ENCODE peak calls at places on chromosomes 5 and 9, in six cellular contexts. R is Caco-2, J is GM10248, N is NB4, C is BE2C, D is breast epithelium. X is an unnamed sample.

GRCh38 chr9:20854444-20854843 is 170.4 kb downstream of the FOCAD start:
- DNase-seq in C (no peak), J (no peak), D (no peak), N (no peak), R (no peak), X (no peak)

GRCh38 chr5:61673007-61673735 is 341.1 kb downstream of the ZSWIM6 start:
- DNase-seq in C (no peak), N (no peak), D (no peak), J (no peak), R (no peak), X (no peak)

GRCh38 chr5:125654392-125654791 is 768.8 kb upstream of the GRAMD2B start:
- DNase-seq in D (no peak), J (no peak), R (no peak), C (no peak), N (no peak), X (no peak)

GRCh38 chr5:123095694-123096120 is 6.7 kb downstream of the PRDM6 start:
- DNase-seq in C (no peak), N (no peak), J (no peak), D (no peak), R (no peak), X (no peak)

GRCh38 chr5:16935271-16936149 is 578 bp downstream of the MYO10 start:
- DNase-seq in J (peak), D (peak), R (no peak), N (peak), C (peak), X (no peak)

GRCh38 chr5:141855265-141856029 is 22.8 kb downstream of the PCDH1 start:
- DNase-seq in D (no peak), N (no peak), R (no peak), J (no peak), C (peak), X (no peak)

GRCh38 chr5:64147849-64148441 is 17.7 kb upstream of the RNF180 start:
- DNase-seq in D (peak), N (peak), J (peak), R (peak), C (peak), X (peak)

GRCh38 chr5:175797521-175798038 is 73.8 kb upstream of the CPLX2 start:
- DNase-seq in D (no peak), J (no peak), C (peak), R (peak), N (no peak), X (no peak)

GRCh38 chr5:26856238-26856637 is 182.1 kb downstream of the CDH9 start:
- DNase-seq in N (no peak), R (no peak), C (no peak), D (no peak), J (no peak), X (no peak)

GRCh38 chr5:55173696-55174101 is 722 bp upstream of the CDC20B start:
- DNase-seq in C (no peak), N (no peak), J (no peak), R (no peak), D (no peak), X (no peak)

GRCh38 chr5:55175781-55176175 is 2.8 kb upstream of the CDC20B start:
- DNase-seq in J (no peak), D (no peak), R (no peak), C (no peak), N (no peak), X (no peak)

GRCh38 chr5:55172937-55173695 is at the start of gene CDC20B:
- DNase-seq in R (peak), C (peak), J (peak), D (no peak), N (peak), X (peak)

GRCh38 chr5:55177078-55177477 is 4.1 kb upstream of the CDC20B start:
- DNase-seq in C (no peak), D (no peak), J (no peak), R (no peak), N (peak), X (no peak)

DNA sequence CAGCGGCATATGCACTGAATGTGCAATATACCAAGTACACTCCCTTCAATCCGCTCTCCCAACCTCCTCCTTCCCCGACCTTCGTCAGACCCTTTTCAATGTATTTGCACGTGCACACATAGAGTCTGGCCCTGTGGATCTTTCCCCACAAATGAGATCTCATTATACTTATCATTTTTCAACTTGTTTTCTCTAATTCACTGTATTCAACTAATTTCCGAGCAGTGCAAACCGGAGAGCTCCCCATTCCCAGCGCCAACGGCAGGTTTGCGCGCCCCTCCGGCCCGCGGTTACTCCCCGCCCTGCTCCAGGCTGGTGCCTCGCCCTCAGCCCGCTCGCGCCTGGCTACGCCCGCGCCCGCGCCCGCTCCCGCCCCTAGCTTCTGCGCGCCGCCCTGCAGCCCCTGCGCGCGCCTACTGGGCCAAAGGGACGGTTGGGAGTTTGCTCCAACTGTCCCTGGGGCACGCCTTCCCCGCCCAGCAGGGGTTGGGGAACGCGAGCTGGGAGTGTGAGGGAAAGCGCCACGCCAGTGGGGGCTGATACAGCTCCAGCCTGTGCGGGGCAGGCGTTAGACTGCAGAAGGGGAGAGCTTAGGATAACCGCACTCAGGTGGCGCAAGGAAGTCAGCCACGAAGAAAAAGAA is 3.3 kb upstream of the CDC20B start:
- DNase-seq in J (no peak), R (peak), C (peak), N (peak), D (no peak), X (peak)
- TF ChIP-seq CTCF in J (no peak), R (peak), C (no peak), N (no peak), D (no peak), X (peak)

DNA sequence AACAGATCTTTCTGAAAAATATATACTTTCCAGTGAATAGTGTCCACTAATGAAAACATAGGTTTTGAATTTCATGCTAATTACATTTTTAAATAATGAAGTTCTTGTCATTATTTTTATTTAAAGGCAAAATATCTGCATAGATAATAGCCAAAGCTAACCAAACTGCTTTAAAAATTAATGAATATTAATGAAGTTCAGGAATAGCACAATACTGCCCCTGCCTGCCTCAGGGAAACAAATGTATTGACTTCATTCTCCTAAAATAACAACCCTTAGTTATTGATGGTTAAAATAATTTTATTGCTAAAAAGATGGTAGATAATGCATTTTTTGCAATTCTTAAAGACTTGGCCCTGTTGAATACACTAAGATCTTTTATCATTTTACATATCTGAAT is 103.6 kb upstream of the SSBP2 start:
- DNase-seq in C (no peak), R (no peak), N (no peak), D (no peak), J (no peak), X (no peak)
- TF ChIP-seq CTCF in C (peak), R (no peak), N (no peak), D (no peak), J (peak), X (no peak)

DNA sequence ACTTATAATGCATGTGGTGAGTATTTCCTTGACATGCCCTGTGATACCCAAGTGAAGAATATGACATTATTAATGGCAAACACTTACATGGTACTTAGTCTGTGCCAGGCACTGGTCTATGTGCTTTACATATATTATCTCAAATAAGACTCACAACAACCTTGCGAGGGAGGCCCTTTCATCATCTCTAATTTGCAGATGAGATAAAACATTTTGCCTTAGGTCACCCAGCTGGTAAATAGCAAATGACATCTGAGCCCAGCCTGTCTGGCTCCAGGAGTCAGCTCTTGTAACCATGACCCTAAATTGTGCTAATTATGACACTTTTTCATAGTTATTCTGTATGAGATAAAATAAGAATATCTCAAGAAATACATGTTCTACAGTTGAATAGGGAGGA is 125.9 kb upstream of the HAPLN1 start:
- DNase-seq in N (no peak), R (no peak), J (no peak), D (no peak), C (peak), X (no peak)
- TF ChIP-seq CTCF in N (no peak), R (no peak), J (no peak), D (no peak), C (no peak), X (no peak)

DNA sequence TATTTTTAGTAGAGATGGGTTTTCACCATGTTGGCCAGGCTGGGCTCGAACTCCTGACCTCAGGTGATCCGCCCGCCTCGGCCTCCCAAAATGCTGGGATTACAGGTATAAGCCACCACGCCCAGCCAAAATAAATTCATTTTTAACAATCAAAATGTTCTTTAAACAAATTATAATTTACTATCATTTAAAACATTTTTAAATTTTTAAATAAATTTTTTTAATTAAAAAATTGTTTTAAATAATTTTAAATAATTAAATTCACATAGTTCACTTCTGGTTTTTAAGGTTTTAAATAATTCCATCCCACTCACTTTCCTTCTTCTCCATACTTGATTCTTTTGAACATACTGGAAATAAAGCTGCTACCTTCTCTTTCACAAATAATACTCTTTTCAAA is 15.0 kb upstream of the TTC33 start:
- DNase-seq in C (no peak), N (no peak), D (no peak), J (no peak), R (no peak), X (no peak)
- TF ChIP-seq CTCF in C (no peak), N (no peak), D (no peak), J (no peak), R (no peak), X (no peak)

DNA sequence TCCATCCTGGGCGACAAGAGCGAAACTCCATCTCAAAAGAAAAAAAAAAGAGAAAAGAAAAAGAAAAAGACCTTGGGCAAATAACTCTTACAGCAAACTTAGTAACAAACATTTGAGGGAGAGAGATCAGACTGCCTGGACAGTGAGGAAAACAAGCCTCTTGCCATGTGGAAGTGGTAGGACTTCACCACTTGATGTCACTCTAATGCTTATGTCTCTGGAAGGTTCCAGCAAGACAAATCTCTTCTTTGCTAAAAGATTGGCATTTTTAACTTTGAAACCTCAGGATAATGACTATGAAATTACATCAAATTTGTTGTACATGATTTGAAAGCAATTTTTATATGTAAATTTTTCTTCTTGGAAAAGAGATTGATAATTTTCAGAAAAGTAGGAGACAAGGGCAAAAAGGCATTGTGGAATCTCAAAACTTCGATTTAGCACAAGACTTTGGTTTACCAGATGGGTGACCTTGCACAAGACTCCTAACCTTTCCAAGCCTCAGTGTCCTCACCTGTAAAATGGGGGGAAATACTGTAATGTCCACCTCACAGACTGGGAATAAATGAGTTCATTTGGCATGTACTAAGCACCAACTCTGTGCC is 5.4 kb downstream of the ACTL7B start:
- DNase-seq in C (no peak), J (no peak), D (no peak), R (peak), N (peak), X (no peak)
- TF ChIP-seq CTCF in C (peak), J (peak), D (no peak), R (peak), N (peak), X (no peak)

DNA sequence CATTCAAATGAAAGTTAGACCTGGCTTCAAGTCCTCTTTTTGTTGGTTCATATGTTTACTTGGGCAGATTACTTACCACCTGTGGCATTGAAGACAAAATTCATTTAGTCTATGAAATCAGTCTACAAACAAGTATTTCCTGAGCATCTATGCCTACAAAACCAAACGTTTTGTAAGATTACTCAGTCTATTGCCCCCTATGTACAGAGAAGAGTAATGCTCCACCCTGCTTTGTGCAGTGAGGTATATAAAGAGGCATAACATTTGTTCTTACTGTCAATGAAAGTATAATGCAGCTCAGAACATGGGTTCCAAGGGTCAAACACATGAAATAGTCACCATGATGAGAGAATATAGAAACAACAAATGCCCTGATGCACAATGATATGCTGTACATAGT is 580.7 kb downstream of the KIF4B start:
- DNase-seq in N (no peak), R (no peak), D (no peak), J (no peak), C (no peak), X (no peak)
- TF ChIP-seq CTCF in N (no peak), R (no peak), D (no peak), J (no peak), C (no peak), X (no peak)

DNA sequence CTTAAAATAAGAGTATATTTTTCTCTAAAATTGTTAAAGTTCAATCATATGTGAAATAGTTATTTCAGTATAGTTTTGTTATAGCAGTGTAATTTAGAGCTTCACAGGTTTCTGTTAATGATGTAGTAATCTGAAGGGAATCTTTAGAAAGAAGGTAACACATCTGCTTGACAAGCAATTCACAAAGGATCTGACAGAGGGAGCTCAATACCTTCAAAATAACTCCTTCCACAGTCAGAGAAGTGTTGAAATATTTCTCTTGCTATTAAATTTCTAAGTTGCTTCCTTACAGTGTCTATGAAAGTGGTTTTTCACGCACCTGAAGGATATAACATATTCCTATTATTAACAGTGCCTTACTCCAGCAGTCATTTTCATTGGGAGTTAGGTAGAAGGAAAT is 44.9 kb downstream of the SLC25A51 start:
- DNase-seq in D (no peak), J (no peak), C (no peak), R (no peak), N (peak), X (no peak)
- TF ChIP-seq CTCF in D (no peak), J (no peak), C (peak), R (peak), N (no peak), X (no peak)

GRCh38 chr5:106639488-106639887 is 1031.2 kb downstream of the EFNA5 start:
- DNase-seq in J (no peak), D (no peak), C (no peak), R (no peak), N (no peak), X (no peak)
- TF ChIP-seq CTCF in J (no peak), D (no peak), C (no peak), R (no peak), N (no peak), X (no peak)

DNA sequence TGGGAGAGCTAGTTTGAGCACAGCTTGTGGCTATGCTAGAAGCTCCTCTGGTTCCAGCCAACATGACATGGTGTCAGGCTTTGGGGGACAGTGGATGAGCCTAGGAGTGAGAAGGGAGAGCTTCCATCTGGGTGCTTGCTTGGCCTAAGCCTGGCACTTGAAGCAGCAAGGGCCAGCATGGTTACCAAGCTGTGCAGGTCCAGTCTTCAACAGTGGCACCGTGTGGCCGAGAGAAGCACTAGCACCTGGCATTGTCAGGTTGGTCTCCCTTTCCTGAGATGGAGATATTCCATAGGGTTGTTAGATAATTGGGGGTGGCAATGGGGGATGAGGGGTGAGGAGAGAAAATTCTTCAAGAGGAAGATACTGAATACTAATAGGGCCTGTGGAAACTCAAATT is 261.9 kb downstream of the PBX3 start:
- DNase-seq in D (no peak), C (no peak), J (no peak), N (peak), R (peak), X (no peak)
- TF ChIP-seq CTCF in D (no peak), C (peak), J (no peak), N (peak), R (peak), X (no peak)